ENCODE peak calls at places on chromosomes 6 and 20, in five cellular contexts. Q is heart right ventricle, N is IMR-90, O is AG10803, T is fibroblast of the aortic adventitia. B is an unnamed sample.

GRCh38 chr6:108771421-108771820 is 76.8 kb upstream of the ARMC2 start:
- DNase-seq in Q (no peak), N (no peak), T (peak; percentile 51), O (peak; percentile 94), B (no peak)

GRCh38 chr20:62275263-62275619 is 27.6 kb upstream of the ADRM1 start:
- DNase-seq in T (no peak), O (no peak), N (no peak), Q (no peak), B (no peak)

GRCh38 chr20:63642518-63643247 is 10.5 kb downstream of the STMN3 start:
- DNase-seq in T (no peak), N (no peak), Q (no peak), O (no peak), B (no peak)

GRCh38 chr20:25191051-25191450 is 4.5 kb upstream of the ENTPD6 start:
- DNase-seq in Q (peak; percentile 55), O (no peak), N (no peak), T (peak; percentile 55), B (no peak)

GRCh38 chr20:44615876-44616603 is 33.7 kb downstream of the PKIG start:
- DNase-seq in N (no peak), T (no peak), Q (no peak), O (no peak), B (no peak)

GRCh38 chr6:111113731-111114438 is 26.6 kb downstream of the SLC16A10 start:
- DNase-seq in N (peak; percentile 48), T (peak; percentile 59), O (peak; percentile 34), Q (peak; percentile 16), B (peak; percentile 66)

GRCh38 chr20:25282034-25282781 is 34.3 kb downstream of the PYGB start:
- DNase-seq in N (no peak), T (no peak), Q (no peak), O (no peak), B (no peak)

GRCh38 chr6:136290406-136291010 is 862 bp upstream of the BCLAF1 start:
- DNase-seq in N (peak; percentile 85), Q (peak; percentile 73), O (peak; percentile 96), T (peak; percentile 93), B (peak; percentile 92)

GRCh38 chr20:16098890-16099639 is 474.2 kb downstream of the KIF16B start:
- DNase-seq in N (no peak), O (no peak), T (no peak), Q (no peak), B (no peak)

GRCh38 chr6:35948725-35949124 is 27.8 kb upstream of the SRPK1 start:
- DNase-seq in O (no peak), Q (no peak), N (peak; percentile 12), T (peak; percentile 38), B (peak; percentile 47)

GRCh38 chr6:33853736-33854135 is 49.9 kb upstream of the MLN start:
- DNase-seq in Q (no peak), N (no peak), T (no peak), O (no peak), B (no peak)

GRCh38 chr6:125325586-125325985 is 23.8 kb upstream of the HDDC2 start:
- DNase-seq in T (no peak), O (no peak), N (no peak), Q (no peak), B (no peak)

GRCh38 chr6:149271348-149272340 is 45.9 kb upstream of the TAB2 start:
- DNase-seq in O (peak; percentile 3), Q (no peak), T (no peak), N (no peak), B (peak; percentile 61)
- H3K4me3 ChIP-seq in O (no peak overlapping the region), Q (peak overlapping the region; percentile 5), T (no peak overlapping the region), N (no peak overlapping the region), B (no peak overlapping the region)

DNA sequence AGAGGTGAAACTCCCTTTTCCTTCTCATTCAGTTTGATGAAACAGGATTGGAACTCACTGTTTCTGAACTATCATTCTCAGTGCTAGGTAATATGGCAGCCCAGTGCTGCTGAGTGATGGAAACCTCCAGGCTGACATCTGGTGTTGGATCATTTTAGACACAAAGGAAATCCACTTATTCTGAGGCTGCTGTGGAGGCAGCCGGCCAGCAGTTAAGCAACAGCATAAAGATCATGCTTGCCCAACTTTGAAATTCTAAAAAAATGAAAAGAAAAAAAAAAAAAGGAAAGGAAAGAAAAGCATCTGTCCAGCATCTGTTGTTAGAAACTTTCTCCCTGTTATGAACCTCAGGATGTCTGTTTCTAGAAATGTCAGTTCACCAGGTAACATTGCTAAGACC is 96.5 kb downstream of the RFPL4B start:
- DNase-seq in T (peak; percentile 71), O (peak; percentile 95), Q (peak; percentile 52), N (peak; percentile 74), B (peak; percentile 87)
- TF ChIP-seq CTCF in T (no peak), O (peak; percentile 16), Q (no peak), N (no peak), B (no peak)

GRCh38 chr6:766625-767024 is 73.7 kb upstream of the EXOC2 start:
- DNase-seq in T (no peak), O (peak; percentile 15), Q (no peak), N (no peak), B (no peak)
- H3K4me3 ChIP-seq in T (no peak overlapping the region), O (peak overlapping the region; percentile 31), Q (no peak overlapping the region), N (no peak overlapping the region), B (no peak overlapping the region)

GRCh38 chr6:159126590-159126989 is 42.6 kb upstream of the FNDC1 start:
- DNase-seq in Q (peak; percentile 74), N (no peak), O (no peak), T (no peak), B (no peak)

GRCh38 chr6:159127701-159128100 is 41.5 kb upstream of the FNDC1 start:
- DNase-seq in N (no peak), Q (no peak), T (no peak), O (no peak), B (no peak)

GRCh38 chr6:159121387-159121955 is 47.7 kb upstream of the FNDC1 start:
- DNase-seq in N (no peak), Q (no peak), O (no peak), T (no peak), B (no peak)

GRCh38 chr6:159125977-159126376 is 43.2 kb upstream of the FNDC1 start:
- DNase-seq in N (no peak), Q (peak; percentile 51), T (no peak), O (no peak), B (no peak)

GRCh38 chr6:159125014-159125609 is 44.1 kb upstream of the FNDC1 start:
- DNase-seq in T (no peak), N (no peak), Q (no peak), O (no peak), B (no peak)
- TF ChIP-seq CTCF in T (peak; percentile 36), N (peak; percentile 23), Q (no peak), O (peak; percentile 37), B (peak; percentile 33)

DNA sequence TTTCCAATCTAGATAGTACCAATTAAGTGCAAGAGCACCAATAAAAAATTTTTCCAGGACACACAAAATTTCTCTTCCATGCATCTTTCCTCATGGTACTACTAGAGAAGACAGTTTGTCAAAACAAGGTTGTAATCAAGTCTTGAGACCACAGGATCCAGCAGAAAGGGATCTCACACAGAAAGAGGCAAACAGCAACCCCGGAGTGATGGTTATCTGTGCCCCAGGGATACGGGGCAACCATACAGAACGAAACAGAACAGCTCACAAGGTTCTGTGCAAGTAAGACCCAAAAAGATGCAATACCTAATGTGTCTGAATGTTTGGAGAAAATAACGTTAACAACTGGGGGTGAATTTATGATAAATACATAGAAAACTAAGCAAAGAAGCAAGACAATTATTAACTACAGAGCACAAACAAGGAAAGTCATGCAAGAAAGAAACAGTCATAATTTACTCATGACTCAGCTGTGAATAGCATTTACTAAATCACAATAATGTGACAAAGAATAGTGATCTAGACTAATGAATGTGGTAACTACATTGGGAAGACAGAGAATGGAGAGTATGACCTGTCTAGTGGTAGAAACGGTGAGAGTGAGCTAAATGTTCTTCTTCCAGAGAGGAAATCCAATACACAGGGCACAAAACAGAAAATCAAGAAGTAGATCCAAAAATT is 153.3 kb upstream of the DST start:
- DNase-seq in O (peak; percentile 51), N (peak; percentile 43), Q (no peak), T (no peak), B (no peak)
- H3K4me3 ChIP-seq in O (no peak overlapping the region), N (no peak overlapping the region), Q (no peak overlapping the region), T (no peak overlapping the region), B (no peak overlapping the region)

GRCh38 chr6:154733610-154734379 is 579 bp downstream of the SCAF8 start:
- DNase-seq in Q (peak; percentile 95), O (peak; percentile 97), T (peak; percentile 94), N (peak; percentile 97), B (peak; percentile 98)
- TF ChIP-seq CTCF in Q (no peak), O (no peak), T (peak; percentile 9), N (no peak), B (no peak)

GRCh38 chr6:41645007-41645618 is 6.8 kb downstream of the MDFI start:
- DNase-seq in T (no peak), O (no peak), Q (no peak), N (no peak), B (no peak)

GRCh38 chr6:41643899-41644269 is 5.6 kb downstream of the MDFI start:
- DNase-seq in Q (no peak), N (no peak), O (no peak), T (no peak), B (no peak)

GRCh38 chr6:41642960-41643898 is 5.0 kb downstream of the MDFI start:
- DNase-seq in T (no peak), O (no peak), N (no peak), Q (no peak), B (no peak)

GRCh38 chr6:41646026-41646795 is 7.9 kb downstream of the MDFI start:
- DNase-seq in N (no peak), Q (no peak), O (no peak), T (no peak), B (no peak)

GRCh38 chr6:41644297-41644879 is 6.1 kb downstream of the MDFI start:
- DNase-seq in T (no peak), O (no peak), Q (no peak), N (no peak), B (no peak)
- H3K4me3 ChIP-seq in T (no peak overlapping the region), O (no peak overlapping the region), Q (no peak overlapping the region), N (no peak overlapping the region), B (no peak overlapping the region)

GRCh38 chr20:9323622-9324021 is 190.8 kb upstream of the LAMP5 start:
- DNase-seq in N (no peak), Q (no peak), T (no peak), O (no peak), B (peak; percentile 14)
- TF ChIP-seq CTCF in N (peak; percentile 36), Q (no peak), T (peak; percentile 35), O (peak; percentile 43), B (peak; percentile 48)

GRCh38 chr6:26216015-26216885 is 129.0 kb downstream of the HFE start:
- DNase-seq in O (peak; percentile 99), Q (no peak), T (peak; percentile 100), N (peak; percentile 99), B (peak; percentile 100)

GRCh38 chr6:26216886-26217713 is 129.9 kb downstream of the HFE start:
- DNase-seq in N (peak; percentile 90), Q (peak; percentile 75), O (peak; percentile 87), T (peak; percentile 88), B (peak; percentile 90)

GRCh38 chr6:26215200-26216014 is 128.2 kb downstream of the HFE start:
- DNase-seq in Q (no peak), N (peak; percentile 36), T (peak; percentile 20), O (no peak), B (peak; percentile 27)

GRCh38 chr6:26213334-26214075 is 126.3 kb downstream of the HFE start:
- DNase-seq in Q (no peak), N (no peak), O (no peak), T (no peak), B (no peak)

DNA sequence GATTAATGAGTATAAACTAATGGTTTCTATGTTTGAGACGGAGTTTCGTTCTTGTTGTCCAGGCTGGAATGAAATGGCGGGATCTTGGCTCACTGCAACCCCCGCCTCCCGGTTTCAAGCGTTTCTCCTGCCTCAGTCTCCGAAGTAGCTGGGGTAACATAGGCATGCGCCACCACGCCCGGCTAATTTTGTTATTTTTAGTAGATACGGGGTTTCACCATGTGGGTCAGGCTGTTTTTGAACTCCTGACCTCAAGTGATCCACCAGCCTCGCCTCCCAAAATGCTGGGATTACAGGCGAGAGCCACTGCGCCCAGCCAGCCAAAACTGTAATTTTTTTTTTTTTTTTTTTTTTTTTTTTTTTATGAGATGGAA is 127.6 kb downstream of the HFE start:
- DNase-seq in O (no peak), Q (no peak), T (no peak), N (no peak), B (no peak)
- H3K4me3 ChIP-seq in O (peak overlapping the region; percentile 68), Q (peak overlapping the region; percentile 58), T (peak overlapping the region; percentile 65), N (peak overlapping the region; percentile 46), B (peak overlapping the region; percentile 75)